ENCODE peak calls at places on chromosome 7, in four cellular contexts. Z is RPMI7951, Q is globus pallidus, K is skeletal muscle cell. I is an unnamed sample.
A peak's percentile ranks its signal among the peaks of the same experiment; 100 is the strongest.

GRCh38 chr7:7918736-7919448 is 49.7 kb upstream of the GLCCI1 start:
- DNase-seq in K (no peak), Q (no peak), Z (no peak), I (no peak)

GRCh38 chr7:64555046-64555445 is 7.8 kb downstream of the ZNF680 start:
- DNase-seq in Q (no peak), K (no peak), Z (no peak), I (no peak)

GRCh38 chr7:39882148-39882784 is 67.8 kb upstream of the CDK13 start:
- DNase-seq in Z (no peak), K (no peak), Q (no peak), I (no peak)

GRCh38 chr7:1109581-1110310 is 21.8 kb downstream of the GPER1 start:
- DNase-seq in Z (no peak), Q (no peak), K (no peak), I (no peak)

GRCh38 chr7:135160858-135161653 is 9.5 kb downstream of the CYREN start:
- DNase-seq in Z (no peak), K (no peak), Q (no peak), I (no peak)

GRCh38 chr7:100034871-100035510 is 14.6 kb upstream of the ZSCAN21 start:
- DNase-seq in Z (peak; percentile 58), K (peak; percentile 54), Q (no peak), I (peak; percentile 92)

GRCh38 chr7:129780257-129781127 is 169.0 kb downstream of the NRF1 start:
- DNase-seq in K (no peak), Z (peak; percentile 24), Q (no peak), I (no peak)

GRCh38 chr7:66880009-66880554 is 40.9 kb upstream of the TMEM248 start:
- DNase-seq in K (no peak), Q (no peak), Z (no peak), I (no peak)

GRCh38 chr7:110762514-110762913 is 328.4 kb upstream of the LRRN3 start:
- DNase-seq in Q (no peak), K (no peak), Z (no peak), I (no peak)

GRCh38 chr7:107948645-107949442 is 54.1 kb downstream of the LAMB1 start:
- DNase-seq in Z (peak; percentile 98), K (peak; percentile 79), Q (no peak), I (peak; percentile 90)

GRCh38 chr7:117673367-117673766 is 193.5 kb downstream of the CFTR start:
- DNase-seq in Q (peak; percentile 86), Z (no peak), K (no peak), I (no peak)

GRCh38 chr7:139619367-139619657 is 95.8 kb downstream of the CLEC2L start:
- DNase-seq in Z (peak; percentile 25), Q (no peak), K (peak; percentile 31), I (peak; percentile 40)

GRCh38 chr7:37304926-37305325 is 143.7 kb downstream of the ELMO1 start:
- DNase-seq in Z (no peak), Q (no peak), K (no peak), I (no peak)

GRCh38 chr7:148697256-148697841 is 1.4 kb upstream of the CUL1 start:
- DNase-seq in K (no peak), Z (peak; percentile 75), Q (peak; percentile 12), I (no peak)

GRCh38 chr7:134730359-134730758 is 49.1 kb upstream of the CALD1 start:
- DNase-seq in K (no peak), Q (no peak), Z (peak; percentile 25), I (peak; percentile 68)

GRCh38 chr7:84372155-84372621 is 177.6 kb upstream of the SEMA3A start:
- DNase-seq in Z (peak; percentile 89), K (peak; percentile 91), Q (no peak), I (peak; percentile 91)

GRCh38 chr7:36863901-36864701 is 139.8 kb upstream of the AOAH start:
- DNase-seq in K (no peak), Z (no peak), Q (no peak), I (no peak)

GRCh38 chr7:157864911-157865310 is 528.1 kb downstream of the DNAJB6 start:
- DNase-seq in Q (no peak), Z (no peak), K (no peak), I (no peak)

GRCh38 chr7:103048833-103049232 is 25.8 kb downstream of the FBXL13 start:
- DNase-seq in K (no peak), Z (peak; percentile 28), Q (no peak), I (no peak)

GRCh38 chr7:48250441-48250951 is 79.2 kb downstream of the ABCA13 start:
- DNase-seq in Z (peak; percentile 38), K (no peak), Q (no peak), I (no peak)

GRCh38 chr7:73881352-73882059 is 20.5 kb downstream of the TMEM270 start:
- DNase-seq in K (no peak), Q (no peak), Z (no peak), I (no peak)

GRCh38 chr7:20825555-20825954 is 38.9 kb upstream of the SP8 start:
- DNase-seq in Z (no peak), K (no peak), Q (no peak), I (no peak)

GRCh38 chr7:39453743-39454355 is 112.4 kb upstream of the YAE1 start:
- DNase-seq in Z (peak; percentile 62), K (peak; percentile 11), Q (peak; percentile 3), I (no peak)

GRCh38 chr7:129213828-129214227 is 11.0 kb upstream of the AHCYL2 start:
- DNase-seq in Z (peak; percentile 51), Q (peak; percentile 38), K (no peak), I (no peak)

GRCh38 chr7:135480966-135481599 is 28.8 kb downstream of the CNOT4 start:
- DNase-seq in Q (no peak), Z (no peak), K (no peak), I (no peak)

GRCh38 chr7:55111007-55111406 is 92.2 kb downstream of the EGFR start:
- DNase-seq in Q (peak; percentile 51), Z (peak; percentile 90), K (no peak), I (peak; percentile 67)

GRCh38 chr7:23458044-23458443 is 12.2 kb downstream of the IGF2BP3 start:
- DNase-seq in Z (peak; percentile 50), Q (no peak), K (no peak), I (no peak)

GRCh38 chr7:17402628-17403278 is 104.3 kb downstream of the AHR start:
- DNase-seq in Q (no peak), K (no peak), Z (peak; percentile 20), I (no peak)

GRCh38 chr7:75994388-75995051 is at the start of gene TMEM120A:
- DNase-seq in K (peak; percentile 74), Z (peak; percentile 92), Q (peak; percentile 94), I (peak; percentile 53)

GRCh38 chr7:20329389-20330175 is 1.1 kb upstream of the ITGB8 start:
- DNase-seq in Z (peak; percentile 88), Q (peak; percentile 87), K (no peak), I (peak; percentile 40)

GRCh38 chr7:106597751-106598619 is 63.0 kb downstream of the CCDC71L start:
- DNase-seq in K (no peak), Z (no peak), Q (no peak), I (no peak)

I was measured in GM04503.